ENCODE peak calls at places on chromosomes 5 and 9, in five cellular contexts. E is cardiac muscle cell, L is prostate gland, D is astrocyte of the cerebellum, C is astrocyte of the spinal cord. I is an unnamed sample.
A peak's percentile ranks its signal among the peaks of the same experiment; 100 is the strongest.

GRCh38 chr5:11153672-11154377 is 392.8 kb upstream of the DAP start:
- DNase-seq in E (no peak), D (no peak), C (no peak), L (no peak), I (no peak)

GRCh38 chr5:56206126-56206525 is 27.0 kb downstream of the ANKRD55 start:
- DNase-seq in C (peak; percentile 32), D (no peak), E (peak; percentile 70), L (no peak), I (peak; percentile 56)

GRCh38 chr5:115948013-115948605 is 14.2 kb upstream of the LVRN start:
- DNase-seq in L (no peak), C (no peak), D (no peak), E (peak; percentile 55), I (peak; percentile 85)

GRCh38 chr5:68216737-68217231 is 1.2 kb downstream of the PIK3R1 start:
- DNase-seq in E (no peak), L (no peak), C (peak; percentile 43), D (no peak), I (no peak)

GRCh38 chr5:109900911-109901627 is 211.3 kb downstream of the MAN2A1 start:
- DNase-seq in D (no peak), C (no peak), E (no peak), L (no peak), I (no peak)

GRCh38 chr5:170523129-170523497 is 19.3 kb downstream of the KCNIP1 start:
- DNase-seq in L (no peak), D (peak; percentile 47), E (peak; percentile 62), C (peak; percentile 29), I (no peak)

GRCh38 chr5:173743641-173744343 is 127.3 kb upstream of the BOD1 start:
- DNase-seq in C (no peak), L (no peak), E (no peak), D (no peak), I (no peak)

GRCh38 chr5:153350192-153350883 is 140.1 kb upstream of the GRIA1 start:
- DNase-seq in D (no peak), E (no peak), C (no peak), L (no peak), I (no peak)

GRCh38 chr9:137387034-137387890 is 35.7 kb downstream of the EXD3 start:
- DNase-seq in C (no peak), D (no peak), L (no peak), E (peak; percentile 15), I (no peak)

GRCh38 chr5:132380047-132380446 is 10.5 kb downstream of the SLC22A5 start:
- DNase-seq in C (no peak), D (no peak), L (no peak), E (no peak), I (no peak)

GRCh38 chr9:133877967-133878366 is 114.2 kb downstream of the VAV2 start:
- DNase-seq in D (no peak), C (no peak), L (no peak), E (no peak), I (no peak)

GRCh38 chr5:173855162-173855994 is 32.8 kb upstream of the CPEB4 start:
- DNase-seq in L (no peak), D (no peak), E (no peak), C (no peak), I (no peak)

GRCh38 chr5:33939863-33940262 is 3.7 kb downstream of the RXFP3 start:
- DNase-seq in L (no peak), C (no peak), E (peak; percentile 75), D (no peak), I (peak; percentile 60)

GRCh38 chr5:82610686-82611085 is 332.5 kb upstream of the RPS23 start:
- DNase-seq in C (no peak), L (no peak), E (no peak), D (no peak), I (no peak)

GRCh38 chr5:37836173-37837100 is 3.4 kb downstream of the GDNF start:
- DNase-seq in C (peak; percentile 53), L (no peak), D (no peak), E (peak; percentile 45), I (peak; percentile 23)

GRCh38 chr9:98778711-98779530 is 17.4 kb downstream of the ANKS6 start:
- DNase-seq in D (no peak), C (peak; percentile 35), L (no peak), E (no peak), I (no peak)

GRCh38 chr5:108251350-108251749 is 130.5 kb downstream of the FBXL17 start:
- DNase-seq in D (no peak), C (peak; percentile 8), E (peak; percentile 32), L (no peak), I (no peak)

GRCh38 chr5:83473344-83474169 is 2.0 kb downstream of the VCAN start:
- DNase-seq in C (peak; percentile 99), E (peak; percentile 99), D (peak; percentile 97), L (peak; percentile 65), I (peak; percentile 97)

GRCh38 chr5:45260292-45260691 is 435.9 kb downstream of the HCN1 start:
- DNase-seq in D (no peak), E (no peak), C (no peak), L (no peak), I (no peak)

GRCh38 chr5:135230326-135230925 is 168.6 kb downstream of the MACROH2A1 start:
- DNase-seq in C (peak; percentile 77), D (peak; percentile 57), E (peak; percentile 93), L (no peak), I (peak; percentile 66)

GRCh38 chr9:121201045-121201737 is 478 bp downstream of the RAB14 start:
- DNase-seq in D (no peak), C (no peak), L (peak; percentile 15), E (peak; percentile 14), I (peak; percentile 51)

GRCh38 chr5:79962580-79963222 is 28.4 kb downstream of the MTX3 start:
- DNase-seq in D (no peak), C (peak; percentile 8), L (no peak), E (no peak), I (peak; percentile 14)

GRCh38 chr9:121757286-121757595 is 105.8 kb downstream of the DAB2IP start:
- DNase-seq in C (no peak), L (no peak), E (no peak), D (no peak), I (no peak)

GRCh38 chr5:41371741-41372140 is 138.7 kb downstream of the PLCXD3 start:
- DNase-seq in E (peak; percentile 57), D (no peak), L (no peak), C (peak; percentile 9), I (peak; percentile 85)

DNA sequence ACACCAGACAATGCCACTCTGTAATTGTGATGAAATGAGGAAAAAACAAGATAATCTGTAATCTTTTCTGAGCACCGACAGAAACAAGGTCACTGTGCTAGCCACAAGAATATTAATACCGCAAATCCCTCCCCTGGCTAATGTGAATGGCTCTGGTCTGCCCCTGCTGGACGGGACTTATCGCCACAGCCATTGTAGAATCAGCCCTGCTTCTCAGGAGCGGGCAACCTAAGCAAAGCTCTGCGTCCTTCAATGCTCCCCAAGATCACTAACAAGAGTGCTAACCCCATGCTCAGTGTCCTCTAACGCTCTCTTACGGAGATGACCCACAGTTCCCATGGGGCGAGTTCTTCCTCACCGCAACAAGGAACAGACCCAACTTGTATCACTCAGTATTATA is 42.7 kb downstream of the OR2V1 start:
- DNase-seq in L (no peak), E (no peak), C (no peak), D (no peak), I (no peak)
- TF ChIP-seq CTCF in L (no peak), E (peak; percentile 25), C (peak; percentile 27), D (no peak), I (peak; percentile 32)

GRCh38 chr5:31771045-31771444 is 132.1 kb downstream of the PDZD2 start:
- DNase-seq in L (no peak), D (no peak), E (no peak), C (no peak), I (no peak)

GRCh38 chr5:31768046-31768445 is 129.1 kb downstream of the PDZD2 start:
- DNase-seq in D (no peak), E (no peak), C (no peak), L (no peak), I (no peak)

GRCh38 chr5:31767335-31768031 is 128.6 kb downstream of the PDZD2 start:
- DNase-seq in E (no peak), L (no peak), C (no peak), D (no peak), I (no peak)

GRCh38 chr5:31770157-31770556 is 131.2 kb downstream of the PDZD2 start:
- DNase-seq in L (no peak), D (no peak), E (no peak), C (no peak), I (no peak)

GRCh38 chr5:31768784-31769183 is 129.9 kb downstream of the PDZD2 start:
- DNase-seq in L (no peak), E (no peak), D (no peak), C (no peak), I (no peak)
- TF ChIP-seq CTCF in L (no peak), E (no peak), D (no peak), C (no peak), I (no peak)

DNA sequence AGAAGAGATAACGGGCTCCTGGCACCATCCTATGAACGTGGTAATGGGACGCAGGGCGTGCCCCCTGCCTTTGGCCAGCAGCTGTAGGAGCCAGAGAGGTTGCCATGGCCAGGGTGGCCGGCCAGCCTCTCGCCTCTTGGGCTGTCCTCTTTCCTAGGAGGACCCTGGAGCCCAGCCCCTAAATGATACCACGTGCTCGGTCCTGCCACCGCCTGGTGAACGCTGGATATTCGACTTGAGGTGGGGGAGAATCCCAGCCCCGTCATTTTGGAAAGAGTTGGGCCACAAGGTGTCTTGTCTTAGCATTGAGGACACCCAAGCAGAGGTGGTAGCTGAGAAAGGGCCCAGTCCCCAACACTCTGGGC is 391 bp upstream of the NRG2 start:
- DNase-seq in C (no peak), D (no peak), L (no peak), E (no peak), I (no peak)
- TF ChIP-seq CTCF in C (peak; percentile 22), D (no peak), L (no peak), E (no peak), I (no peak)

GRCh38 chr9:77981332-77981731 is 50.3 kb downstream of the GNAQ start:
- DNase-seq in D (peak; percentile 11), E (no peak), L (peak; percentile 31), C (peak; percentile 54), I (peak; percentile 64)
- TF ChIP-seq CTCF in D (no peak), E (no peak), L (no peak), C (no peak), I (no peak)

GRCh38 chr5:151517122-151517920 is 69.9 kb downstream of the SLC36A1 start:
- DNase-seq in E (no peak), D (no peak), L (no peak), C (no peak), I (no peak)
- TF ChIP-seq CTCF in E (no peak), D (no peak), L (no peak), C (no peak), I (no peak)

GRCh38 chr5:75885849-75886596 is 168.8 kb upstream of the POC5 start:
- DNase-seq in E (no peak), L (no peak), C (no peak), D (no peak), I (no peak)
- TF ChIP-seq CTCF in E (no peak), L (no peak), C (no peak), D (no peak), I (no peak)

GRCh38 chr5:139251281-139251687 is 42.3 kb upstream of the MATR3 start:
- DNase-seq in C (no peak), D (no peak), L (no peak), E (no peak), I (no peak)
- TF ChIP-seq CTCF in C (peak; percentile 17), D (no peak), L (no peak), E (peak; percentile 26), I (peak; percentile 10)

DNA sequence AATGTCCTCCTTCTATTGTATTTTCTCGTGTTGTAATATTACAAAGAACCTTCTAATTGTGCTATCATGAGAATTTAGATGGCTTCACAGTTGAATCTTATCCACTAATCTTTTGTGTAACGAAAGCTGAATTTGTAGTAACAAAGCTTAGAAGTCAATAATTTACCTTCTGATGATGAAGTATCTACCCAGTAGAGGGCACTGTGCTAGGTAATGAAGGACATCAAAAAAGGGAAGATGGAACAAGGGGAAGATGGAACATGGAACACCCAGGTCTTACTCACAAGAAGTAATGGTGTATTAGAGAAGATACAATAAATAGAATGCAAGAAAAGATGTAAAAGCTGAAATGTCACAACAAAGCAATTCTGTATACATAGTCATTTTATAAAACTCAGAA is 131.0 kb upstream of the CCNG1 start:
- DNase-seq in L (no peak), C (peak; percentile 0), E (peak; percentile 42), D (no peak), I (no peak)
- TF ChIP-seq CTCF in L (no peak), C (no peak), E (peak; percentile 40), D (peak; percentile 31), I (no peak)

I was measured in foreskin fibroblast.